ENCODE peak calls at places on chromosomes 6 and 20, in seven cellular contexts. J, D, C, X, V, S and Z are unnamed samples.

GRCh38 chr6:116314878-116315277 is 35.1 kb upstream of the TSPYL1 start:
- DNase-seq in C (no peak), J (no peak), V (no peak), D (peak), X (no peak), S (no peak), Z (no peak)

GRCh38 chr6:93389192-93389591 is 30.2 kb downstream of the EPHA7 start:
- DNase-seq in C (no peak), J (no peak), S (no peak), V (no peak), D (no peak), X (no peak), Z (no peak)

GRCh38 chr6:54681987-54682386 is 164.6 kb upstream of the FAM83B start:
- DNase-seq in V (no peak), S (no peak), X (no peak), D (peak), C (no peak), J (no peak), Z (peak)

GRCh38 chr6:108655840-108656650 is 95.3 kb downstream of the FOXO3 start:
- DNase-seq in D (peak), J (no peak), V (no peak), X (no peak), C (no peak), S (no peak), Z (peak)

GRCh38 chr6:125250511-125250910 is 51.3 kb downstream of the HDDC2 start:
- DNase-seq in V (no peak), S (no peak), X (no peak), J (no peak), D (no peak), C (no peak), Z (no peak)

GRCh38 chr6:38495922-38496635 is 143.7 kb downstream of the BTBD9 start:
- DNase-seq in X (no peak), J (peak), C (peak), V (no peak), S (no peak), D (no peak), Z (no peak)

GRCh38 chr6:26159417-26160273 is 72.4 kb downstream of the HFE start:
- DNase-seq in D (peak), X (no peak), J (no peak), C (peak), V (no peak), S (no peak), Z (peak)

GRCh38 chr6:44050872-44051421 is 76.3 kb downstream of the MRPL14 start:
- DNase-seq in J (no peak), S (no peak), X (no peak), C (no peak), D (no peak), V (no peak), Z (no peak)

GRCh38 chr6:123808556-123808955 is 4.9 kb downstream of the NKAIN2 start:
- DNase-seq in D (peak), C (no peak), V (no peak), X (no peak), J (no peak), S (no peak), Z (no peak)

GRCh38 chr20:3115190-3116107 is 30.9 kb upstream of the AVP start:
- DNase-seq in C (no peak), J (no peak), X (no peak), V (peak), D (peak), S (no peak), Z (peak)

GRCh38 chr6:41170547-41171160 is 7.7 kb upstream of the TREM2 start:
- DNase-seq in X (no peak), V (no peak), J (peak), C (no peak), D (no peak), S (no peak), Z (no peak)

GRCh38 chr20:31570735-31571617 is 34.1 kb upstream of the ID1 start:
- DNase-seq in C (no peak), D (no peak), V (no peak), S (no peak), X (no peak), J (no peak), Z (no peak)

GRCh38 chr20:3209023-3209945 is at the start of gene ITPA:
- DNase-seq in X (peak), C (peak), S (peak), V (peak), J (peak), D (peak), Z (peak)

GRCh38 chr20:44594730-44595129 is 12.4 kb downstream of the PKIG start:
- DNase-seq in C (no peak), J (no peak), V (no peak), S (no peak), X (no peak), D (peak), Z (peak)